ENCODE peak calls at places on chromosomes 7 and 10, in five cellular contexts. F is A549, C is osteocyte, L is heart left ventricle, O is colonic mucosa. J is an unnamed sample.
A peak's percentile ranks its signal among the peaks of the same experiment; 100 is the strongest.

GRCh38 chr10:128028508-128029279 is 97.5 kb downstream of the MKI67 start:
- DNase-seq in C (no peak), O (no peak), F (no peak), L (no peak), J (no peak)

GRCh38 chr7:130930260-130930659 is 196.3 kb upstream of the KLF14 start:
- DNase-seq in F (peak; percentile 77), L (no peak), O (peak; percentile 79), C (no peak), J (no peak)

GRCh38 chr10:124701435-124701834 is 42.7 kb downstream of the FAM53B start:
- DNase-seq in F (no peak), O (peak; percentile 71), L (peak; percentile 97), C (no peak), J (no peak)

GRCh38 chr7:67950321-67951083 is 953.9 kb downstream of the TYW1 start:
- DNase-seq in O (no peak), C (no peak), L (no peak), F (no peak), J (no peak)

GRCh38 chr7:112143567-112143966 is 62.6 kb downstream of the DOCK4 start:
- DNase-seq in F (no peak), C (no peak), L (no peak), O (no peak), J (no peak)

GRCh38 chr7:74430961-74431466 is 22.7 kb upstream of the GTF2IRD1 start:
- DNase-seq in L (no peak), O (no peak), C (no peak), F (no peak), J (no peak)

GRCh38 chr10:24456319-24456718 is 247.4 kb downstream of the KIAA1217 start:
- DNase-seq in O (no peak), F (peak; percentile 21), C (no peak), L (no peak), J (no peak)

GRCh38 chr10:22251751-22252285 is 34.0 kb upstream of the EBLN1 start:
- DNase-seq in O (peak; percentile 59), C (no peak), F (peak; percentile 41), L (peak; percentile 65), J (peak; percentile 34)

GRCh38 chr7:92875719-92876118 is 39.3 kb upstream of the CDK6 start:
- DNase-seq in F (no peak), L (no peak), O (no peak), C (no peak), J (no peak)

GRCh38 chr10:76902949-76903348 is 734.7 kb downstream of the KCNMA1 start:
- DNase-seq in F (peak; percentile 24), C (no peak), O (peak; percentile 56), L (peak; percentile 59), J (no peak)
- TF ChIP-seq CTCF in F (peak; percentile 35), C (peak; percentile 35), O (peak; percentile 28), L (peak; percentile 37), J (peak; percentile 15)

GRCh38 chr10:116737582-116738358 is 4.6 kb downstream of the HSPA12A start:
- DNase-seq in F (no peak), C (no peak), L (no peak), O (no peak), J (no peak)
- TF ChIP-seq CTCF in F (peak; percentile 22), C (peak; percentile 36), L (no peak), O (no peak), J (no peak)

DNA sequence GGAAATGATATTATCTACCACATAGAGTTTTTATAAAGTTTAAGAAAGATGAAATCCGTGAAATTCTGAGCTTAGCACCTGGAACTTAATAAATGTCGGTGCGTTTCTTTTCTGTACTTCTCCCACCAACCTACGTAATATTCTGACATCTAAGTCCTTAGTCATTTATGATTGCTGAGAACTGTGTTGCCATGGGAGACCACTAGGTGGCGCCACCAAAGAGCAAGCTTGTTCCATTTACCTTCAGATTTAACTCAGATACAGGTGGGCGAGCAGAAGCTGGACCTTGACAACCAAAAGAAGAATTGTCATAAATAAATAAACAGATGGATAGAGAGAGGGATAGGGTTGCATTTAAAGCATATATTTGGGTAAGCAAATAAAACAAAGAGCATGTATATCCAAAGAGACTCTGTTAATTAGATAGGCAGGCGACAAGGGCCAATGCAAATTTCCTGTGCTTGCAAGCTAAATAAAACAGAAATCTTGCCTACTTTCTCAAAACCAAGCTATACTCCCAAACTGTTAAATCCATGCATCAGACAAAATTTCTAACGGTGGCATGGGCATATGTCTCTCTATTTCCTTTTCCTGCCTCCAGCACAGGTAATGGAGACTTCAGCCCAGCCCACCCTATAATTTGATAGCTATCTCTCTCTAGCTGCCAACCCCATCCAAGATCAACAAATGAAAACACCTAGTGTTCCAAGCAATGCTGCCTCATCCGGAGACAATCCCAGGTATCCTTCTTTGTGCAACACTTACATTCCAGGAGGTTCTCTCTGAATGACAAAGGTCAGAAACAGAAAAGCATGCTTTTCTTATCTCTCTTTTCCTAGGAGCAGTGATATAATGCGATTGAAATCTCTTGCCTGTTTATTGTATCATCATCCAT is 699.6 kb downstream of the INHBA start:
- DNase-seq in F (peak; percentile 49), C (no peak), O (peak; percentile 47), L (no peak), J (no peak)
- TF ChIP-seq CTCF in F (peak; percentile 39), C (peak; percentile 66), O (peak; percentile 73), L (peak; percentile 68), J (peak; percentile 34)

GRCh38 chr7:142593106-142593505 is 156.2 kb upstream of the PRSS1 start:
- DNase-seq in F (no peak), O (no peak), L (no peak), C (no peak), J (no peak)

GRCh38 chr7:142594078-142594477 is 155.2 kb upstream of the PRSS1 start:
- DNase-seq in F (no peak), L (no peak), O (no peak), C (no peak), J (no peak)

GRCh38 chr7:142590077-142590476 is 159.2 kb upstream of the PRSS1 start:
- DNase-seq in F (no peak), O (no peak), L (no peak), C (no peak), J (no peak)

GRCh38 chr7:142592231-142592630 is 157.0 kb upstream of the PRSS1 start:
- DNase-seq in C (no peak), O (no peak), L (no peak), F (no peak), J (no peak)

DNA sequence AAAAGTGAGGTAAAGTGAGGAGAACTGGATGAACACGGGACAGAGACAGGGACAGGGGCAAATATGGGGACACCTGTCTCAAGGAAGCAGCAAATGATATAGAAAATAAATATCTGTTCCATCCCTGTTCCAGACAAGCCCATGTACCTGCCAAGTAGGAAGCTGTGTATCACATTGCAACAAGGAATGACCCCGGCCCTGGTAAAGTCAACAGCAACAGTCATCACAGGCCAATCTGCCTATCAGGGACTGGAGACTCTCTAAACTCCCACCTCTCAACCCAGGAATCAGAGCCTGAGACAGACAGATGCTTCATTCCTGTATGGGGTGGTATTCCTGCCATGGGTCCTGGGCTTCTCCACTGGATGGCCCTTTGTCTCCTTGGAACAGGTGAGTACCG is 156.6 kb upstream of the PRSS1 start:
- DNase-seq in O (no peak), L (no peak), C (no peak), F (no peak), J (no peak)
- TF ChIP-seq CTCF in O (no peak), L (no peak), C (no peak), F (no peak), J (no peak)

DNA sequence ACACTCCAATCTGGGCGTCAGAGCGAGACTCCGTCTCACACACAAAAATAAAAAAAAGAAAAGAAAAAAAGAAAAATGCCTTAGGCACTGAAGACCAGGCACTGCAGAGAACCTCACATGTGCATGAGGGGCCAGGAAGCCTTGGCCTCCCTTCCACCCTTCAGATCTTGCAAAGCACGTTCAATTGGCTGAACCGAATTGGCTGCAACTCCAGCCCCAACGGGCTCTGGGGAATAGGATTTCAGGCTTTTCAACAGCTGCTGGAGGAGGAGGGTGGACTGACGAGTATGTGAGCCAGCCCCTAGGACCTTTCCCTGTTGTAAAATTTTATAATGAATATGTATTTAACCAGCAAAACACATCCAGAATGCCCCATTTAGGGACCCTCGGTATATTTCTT is 16.7 kb downstream of the TMEM120A start:
- DNase-seq in F (no peak), L (peak; percentile 76), C (no peak), O (peak; percentile 32), J (no peak)
- TF ChIP-seq CTCF in F (no peak), L (no peak), C (no peak), O (no peak), J (no peak)

GRCh38 chr7:47407821-47408674 is 173.9 kb downstream of the TNS3 start:
- DNase-seq in F (no peak), O (no peak), C (no peak), L (no peak), J (no peak)
- TF ChIP-seq CTCF in F (no peak), O (no peak), C (no peak), L (no peak), J (no peak)